ENCODE peak calls at places on chromosomes 3 and 15, in five cellular contexts. E is GM23338, F is AG04450, Z is neural progenitor cell, P is astrocyte. J is an unnamed sample.

GRCh38 chr3:45210308-45211038 is 15.6 kb downstream of the TMEM158 start:
- DNase-seq in Z (peak), P (peak), F (peak), E (peak), J (peak)

GRCh38 chr15:59366368-59367021 is 6.2 kb downstream of the MYO1E start:
- DNase-seq in P (no peak), Z (no peak), E (no peak), F (no peak), J (no peak)

GRCh38 chr3:9179826-9180763 is 69.4 kb downstream of the SRGAP3 start:
- DNase-seq in P (no peak), F (no peak), E (no peak), Z (no peak), J (no peak)

GRCh38 chr3:118089563-118089962 is 945.1 kb downstream of the IGSF11 start:
- DNase-seq in Z (no peak), P (peak), E (no peak), F (peak), J (no peak)

GRCh38 chr15:57747206-57747605 is 40.7 kb downstream of the POLR2M start:
- DNase-seq in Z (no peak), F (no peak), P (no peak), E (peak), J (no peak)

GRCh38 chr3:83928391-83928790 is 1030.4 kb upstream of the CADM2 start:
- DNase-seq in F (no peak), E (peak), P (no peak), Z (peak), J (no peak)

GRCh38 chr3:165683947-165684346 is 153.3 kb downstream of the BCHE start:
- DNase-seq in E (no peak), F (no peak), Z (no peak), P (no peak), J (no peak)

GRCh38 chr3:144923051-144923450 is 951.4 kb downstream of the DIPK2A start:
- DNase-seq in E (no peak), F (no peak), Z (no peak), P (no peak), J (no peak)

GRCh38 chr3:105480771-105481170 is 114.1 kb downstream of the ALCAM start:
- DNase-seq in F (no peak), E (no peak), Z (peak), P (no peak), J (no peak)

GRCh38 chr3:62732183-62732904 is 142.9 kb downstream of the CADPS start:
- DNase-seq in Z (no peak), F (no peak), E (no peak), P (no peak), J (no peak)

GRCh38 chr15:58182460-58183163 is 44.4 kb downstream of the AQP9 start:
- DNase-seq in F (peak), P (peak), E (peak), Z (peak), J (no peak)

GRCh38 chr15:83613146-83613635 is 40.7 kb upstream of the ADAMTSL3 start:
- DNase-seq in Z (no peak), E (no peak), F (no peak), P (no peak), J (no peak)

GRCh38 chr15:58862326-58862725 is 71.2 kb downstream of the SLTM start:
- DNase-seq in P (no peak), Z (no peak), F (no peak), E (no peak), J (no peak)

GRCh38 chr15:63422891-63423290 is 41.2 kb upstream of the CA12 start:
- DNase-seq in P (no peak), E (no peak), F (no peak), Z (no peak), J (no peak)

J was measured in non-pigmented ciliary epithelial cell.